ENCODE peak calls at places on chromosomes 4 and X, in six cellular contexts. O is GM23248, Q is GM23338, L is neural progenitor cell, T is SK-N-SH, P is MM.1S. G is an unnamed sample.
A peak's percentile ranks its signal among the peaks of the same experiment; 100 is the strongest.

GRCh38 chr4:125368684-125369083 is 53.9 kb downstream of the FAT4 start:
- DNase-seq in L (no peak), Q (no peak), T (no peak), O (peak; percentile 72), P (no peak), G (peak; percentile 66)

GRCh38 chr4:84710520-84710919 is 127.6 kb downstream of the CDS1 start:
- DNase-seq in T (no peak), L (no peak), Q (no peak), P (no peak), O (no peak), G (no peak)

GRCh38 chr4:3199661-3200422 is 49.1 kb upstream of the MSANTD1 start:
- DNase-seq in P (no peak), T (no peak), L (no peak), O (peak; percentile 65), Q (no peak), G (no peak)

GRCh38 chrX:153704021-153704526 is 16.3 kb downstream of the SLC6A8 start:
- DNase-seq in L (no peak), O (no peak), P (no peak), T (no peak), Q (no peak), G (no peak)

GRCh38 chr4:172785623-172786022 is 383.0 kb upstream of the GALNT7 start:
- DNase-seq in Q (no peak), T (no peak), O (no peak), P (no peak), L (no peak), G (peak; percentile 28)

GRCh38 chr4:142121951-142122350 is 485.6 kb downstream of the IL15 start:
- DNase-seq in T (no peak), O (peak; percentile 11), P (no peak), Q (no peak), L (no peak), G (no peak)

GRCh38 chrX:18899796-18900380 is 84.0 kb downstream of the PHKA2 start:
- DNase-seq in Q (peak; percentile 35), P (no peak), O (no peak), T (peak; percentile 87), L (peak; percentile 44), G (no peak)

GRCh38 chrX:135625995-135626394 is 87.4 kb upstream of the CT45A1 start:
- DNase-seq in T (peak; percentile 14), O (peak; percentile 33), Q (peak; percentile 34), P (no peak), L (peak; percentile 17), G (peak; percentile 39)

GRCh38 chrX:7108995-7109634 is 38.4 kb upstream of the STS start:
- DNase-seq in L (peak; percentile 64), T (no peak), O (peak; percentile 15), Q (no peak), P (no peak), G (no peak)

GRCh38 chr4:154559931-154560801 is 2.6 kb upstream of the FGB start:
- DNase-seq in Q (no peak), L (no peak), P (no peak), O (no peak), T (no peak), G (no peak)

GRCh38 chr4:88866862-88867550 is 169.4 kb upstream of the NAP1L5 start:
- DNase-seq in O (peak; percentile 61), L (no peak), P (peak; percentile 63), Q (no peak), T (no peak), G (peak; percentile 88)

GRCh38 chrX:25544641-25545040 is 528.9 kb upstream of the ARX start:
- DNase-seq in L (no peak), O (no peak), P (no peak), Q (no peak), T (no peak), G (no peak)

GRCh38 chr4:23163649-23164436 is 471.1 kb downstream of the GBA3 start:
- DNase-seq in O (no peak), L (peak; percentile 49), P (no peak), Q (peak; percentile 25), T (no peak), G (peak; percentile 77)

GRCh38 chr4:39614487-39615162 is 24.0 kb downstream of the SMIM14 start:
- DNase-seq in P (no peak), Q (no peak), T (no peak), L (no peak), O (peak; percentile 84), G (peak; percentile 69)

GRCh38 chr4:39620551-39620950 is 18.1 kb downstream of the SMIM14 start:
- DNase-seq in O (peak; percentile 58), T (no peak), P (no peak), Q (no peak), L (no peak), G (no peak)

GRCh38 chr4:39616651-39617050 is 22.0 kb downstream of the SMIM14 start:
- DNase-seq in T (no peak), L (no peak), Q (no peak), O (peak; percentile 61), P (no peak), G (no peak)

GRCh38 chr4:39621582-39621981 is 17.1 kb downstream of the SMIM14 start:
- DNase-seq in Q (peak; percentile 34), P (no peak), O (peak; percentile 90), T (no peak), L (no peak), G (peak; percentile 75)

GRCh38 chr4:39617534-39617933 is 21.1 kb downstream of the SMIM14 start:
- DNase-seq in O (no peak), Q (no peak), L (no peak), P (no peak), T (no peak), G (no peak)
- H3F3A ChIP-seq in O (peaks cover 23% of the 10 kb centered on the region), Q (peaks cover 2% of the 10 kb centered on the region), L (peaks cover 9% of the 10 kb centered on the region), P (no peaks in the 10 kb centered on the region), T (peaks cover 62% of the 10 kb centered on the region), G (no peaks in the 10 kb centered on the region)

GRCh38 chr4:80710748-80711451 is 319.6 kb upstream of the BMP3 start:
- DNase-seq in Q (no peak), T (no peak), P (no peak), O (no peak), L (no peak), G (no peak)
- TF ChIP-seq EZH2phosphoT487 in Q (no peak), T (no peak), P (no peak), O (no peak), L (no peak), G (no peak)

GRCh38 chr4:164734476-164734875 is 19.5 kb upstream of the SMIM31 start:
- DNase-seq in L (no peak), Q (no peak), P (peak; percentile 36), O (peak; percentile 15), T (no peak), G (no peak)
- H3K4me2 ChIP-seq in L (no peak overlapping the region), Q (no peak overlapping the region), P (peak overlapping the region; percentile 7), O (no peak overlapping the region), T (peak overlapping the region; percentile 42), G (no peak overlapping the region)

GRCh38 chr4:121535351-121535750 is 154.5 kb upstream of the QRFPR start:
- DNase-seq in L (no peak), P (no peak), T (no peak), O (no peak), Q (no peak), G (no peak)
- H3F3A ChIP-seq in L (no peaks in the 10 kb centered on the region), P (no peaks in the 10 kb centered on the region), T (no peaks in the 10 kb centered on the region), O (no peaks in the 10 kb centered on the region), Q (no peaks in the 10 kb centered on the region), G (no peaks in the 10 kb centered on the region)

DNA sequence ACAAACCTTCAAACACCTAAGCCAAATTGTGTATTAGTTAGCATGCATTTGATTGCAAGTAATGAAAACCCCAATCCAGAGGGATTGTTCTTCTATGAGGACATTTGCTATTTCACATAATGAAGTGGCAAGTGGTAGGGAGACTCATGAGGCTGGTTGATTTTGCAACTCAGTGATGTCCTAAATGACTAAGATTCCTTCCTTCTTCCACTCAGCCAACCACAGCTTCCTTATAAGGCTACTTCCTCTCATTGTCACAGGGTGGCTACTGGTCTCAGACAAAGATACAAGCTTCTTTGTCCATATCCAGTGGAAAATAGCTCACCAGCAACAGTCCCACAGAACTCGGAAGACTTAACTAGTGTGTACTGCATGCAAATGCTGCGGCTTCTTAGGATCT is 5.3 kb upstream of the OTC start:
- DNase-seq in Q (peak; percentile 2), O (peak; percentile 82), T (no peak), P (no peak), L (no peak), G (peak; percentile 41)
- TF ChIP-seq EZH2phosphoT487 in Q (no peak), O (no peak), T (no peak), P (no peak), L (no peak), G (no peak)

DNA sequence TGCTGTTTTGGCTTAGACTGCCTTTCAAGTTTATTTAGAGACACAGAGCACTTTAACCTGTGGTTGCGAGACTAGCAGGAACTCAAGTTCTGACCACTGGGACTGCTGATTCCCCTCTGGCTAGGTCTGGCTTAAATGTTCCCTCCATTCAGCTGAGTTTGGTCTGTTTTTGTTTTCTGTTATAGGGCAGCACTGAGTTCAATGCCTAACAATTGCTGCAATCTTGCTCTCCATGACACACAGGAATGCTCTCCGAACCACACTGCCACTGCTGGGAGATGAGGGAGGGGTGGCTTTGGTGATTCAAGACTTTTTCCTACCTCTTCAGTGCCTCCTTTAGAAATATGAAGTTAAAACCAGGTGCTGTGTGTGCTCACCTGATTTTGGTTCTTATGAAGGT is 106.3 kb upstream of the EOLA2 start:
- DNase-seq in T (no peak), O (peak; percentile 24), L (no peak), Q (no peak), P (no peak), G (peak; percentile 12)
- H3K4me2 ChIP-seq in T (no peak overlapping the region), O (no peak overlapping the region), L (no peak overlapping the region), Q (no peak overlapping the region), P (no peak overlapping the region), G (no peak overlapping the region)

GRCh38 chrX:53227224-53227765 is 2.3 kb upstream of the KDM5C start:
- DNase-seq in Q (no peak), P (no peak), T (no peak), L (no peak), O (no peak), G (no peak)

GRCh38 chrX:53224860-53225797 is at the start of gene KDM5C:
- DNase-seq in O (peak; percentile 90), T (peak; percentile 97), Q (peak; percentile 89), P (peak; percentile 95), L (peak; percentile 98), G (peak; percentile 90)

GRCh38 chrX:53223955-53224859 is 800 bp downstream of the KDM5C start:
- DNase-seq in O (peak; percentile 79), Q (peak; percentile 24), T (peak; percentile 58), L (peak; percentile 55), P (no peak), G (peak; percentile 78)

DNA sequence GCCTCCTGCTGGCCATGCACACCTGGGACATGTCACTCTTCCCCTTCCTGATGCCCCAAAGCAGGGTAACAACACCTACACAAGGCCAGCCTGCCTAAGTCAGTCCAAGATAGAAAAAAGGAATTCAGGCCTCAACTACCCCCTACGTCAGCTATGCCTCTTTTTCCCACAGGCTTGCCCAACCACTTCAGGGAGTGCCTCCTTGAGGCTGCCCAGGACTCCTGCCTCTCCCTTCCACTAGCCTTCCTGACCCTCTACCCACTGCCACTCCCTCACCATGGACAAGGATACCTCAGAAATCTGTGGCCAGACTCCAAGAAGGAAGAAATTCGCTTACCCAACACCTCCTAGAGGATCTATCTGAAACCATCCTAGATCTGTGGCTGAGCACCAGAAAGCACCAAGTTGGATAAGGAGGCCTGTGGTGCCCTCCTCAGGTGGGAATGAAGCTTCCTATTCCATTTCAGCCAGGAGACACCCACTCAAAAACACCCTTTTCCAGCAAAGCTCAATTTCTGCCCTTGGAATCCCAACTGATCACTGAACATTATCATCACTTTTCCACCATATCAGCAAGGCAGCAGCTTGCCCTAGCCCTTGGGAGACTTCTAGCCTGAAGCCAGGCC is 1.8 kb downstream of the KDM5C start:
- DNase-seq in T (no peak), L (peak; percentile 19), O (peak; percentile 22), P (no peak), Q (no peak), G (peak; percentile 22)
- H3F3A ChIP-seq in T (no peaks in the 10 kb centered on the region), L (no peaks in the 10 kb centered on the region), O (no peaks in the 10 kb centered on the region), P (no peaks in the 10 kb centered on the region), Q (no peaks in the 10 kb centered on the region), G (no peaks in the 10 kb centered on the region)